ENCODE peak calls at places on chromosome 10, in four cellular contexts. D, C, J and T are unnamed samples.

GRCh38 chr10:99851825-99852224 is 69.4 kb downstream of the ABCC2 start:
- DNase-seq in C (no peak), D (no peak), J (no peak), T (no peak)

GRCh38 chr10:44293842-44294241 is 91.1 kb downstream of the CXCL12 start:
- DNase-seq in C (no peak), J (peak), D (no peak), T (no peak)

GRCh38 chr10:19819419-19820033 is 3.3 kb downstream of the PLXDC2 start:
- DNase-seq in J (peak), C (peak), D (no peak), T (no peak)

GRCh38 chr10:12250181-12250580 is 54.2 kb downstream of the CDC123 start:
- DNase-seq in C (no peak), J (no peak), D (no peak), T (no peak)

GRCh38 chr10:93208717-93209464 is 135.2 kb downstream of the CYP26A1 start:
- DNase-seq in J (no peak), C (no peak), D (no peak), T (no peak)

GRCh38 chr10:119268871-119269506 is 61.6 kb downstream of the GRK5 start:
- DNase-seq in J (no peak), C (no peak), D (peak), T (no peak)

GRCh38 chr10:113991091-113991860 is 52.4 kb upstream of the ADRB1 start:
- DNase-seq in C (no peak), J (no peak), D (no peak), T (no peak)

GRCh38 chr10:9992656-9993055 is 1025.0 kb upstream of the CELF2 start:
- DNase-seq in D (no peak), J (no peak), C (no peak), T (no peak)

GRCh38 chr10:62050941-62051433 is 149.5 kb downstream of the ARID5B start:
- DNase-seq in C (peak), D (peak), J (peak), T (no peak)

GRCh38 chr10:75444781-75445386 is 13.5 kb downstream of the LRMDA start:
- DNase-seq in D (no peak), C (no peak), J (no peak), T (no peak)

GRCh38 chr10:114526497-114527238 is 122.4 kb upstream of the AFAP1L2 start:
- DNase-seq in D (peak), C (no peak), J (peak), T (peak)

GRCh38 chr10:88759366-88760101 is at the start of gene LIPN:
- DNase-seq in D (no peak), J (no peak), C (no peak), T (no peak)

GRCh38 chr10:119669975-119670640 is 18.9 kb downstream of the BAG3 start:
- DNase-seq in C (no peak), D (no peak), J (no peak), T (no peak)

GRCh38 chr10:85319150-85319549 is 990.8 kb downstream of the CCSER2 start:
- DNase-seq in D (no peak), C (no peak), J (no peak), T (no peak)

GRCh38 chr10:130809181-130809580 is 502.3 kb downstream of the TCERG1L start:
- DNase-seq in C (no peak), J (no peak), D (no peak), T (no peak)

GRCh38 chr10:4686644-4686996 is 139.4 kb upstream of the AKR1E2 start:
- DNase-seq in D (no peak), C (no peak), J (peak), T (no peak)
- TF ChIP-seq BHLHE40 in D (no peak), C (no peak), J (no peak), T (no peak)

DNA sequence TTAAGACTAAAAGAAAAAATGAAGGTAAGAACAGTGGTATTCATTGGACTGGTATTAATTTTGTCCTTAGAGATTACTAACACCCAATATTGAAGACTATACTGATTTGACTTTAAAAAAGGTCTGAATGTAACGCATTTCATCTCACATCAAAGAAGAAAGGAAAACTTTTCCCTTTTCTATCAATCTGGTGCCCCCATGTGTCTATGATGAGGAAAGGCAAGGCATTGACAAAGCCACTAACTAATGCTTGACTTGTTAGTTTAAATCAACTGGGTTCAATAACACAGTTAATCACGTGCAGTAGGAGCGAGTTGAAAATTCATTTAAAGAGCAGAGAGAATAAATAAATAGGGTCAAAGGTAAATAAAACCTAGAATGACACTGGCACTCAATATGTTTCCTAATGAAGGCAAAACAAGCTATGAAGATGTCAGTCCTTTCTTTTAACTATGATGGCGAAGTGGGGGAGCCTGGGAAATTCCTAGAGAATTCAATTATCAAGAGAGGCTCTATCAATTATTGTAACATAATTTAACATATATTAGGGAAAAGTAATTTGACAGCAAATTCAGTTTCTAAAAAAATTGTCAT is 180.9 kb downstream of the ANK3 start:
- DNase-seq in C (peak), D (no peak), J (peak), T (peak)
- TF ChIP-seq FOXM1 in C (no peak), D (no peak), J (no peak), T (no peak)

GRCh38 chr10:78804356-78805032 is 264.3 kb upstream of the ZMIZ1 start:
- DNase-seq in D (no peak), J (no peak), C (no peak), T (no peak)
- TF ChIP-seq FOXK2 in D (no peak), J (no peak), C (no peak), T (no peak)

GRCh38 chr10:112778579-112778978 is 171.5 kb upstream of the TCF7L2 start:
- DNase-seq in J (no peak), D (no peak), C (no peak), T (no peak)
- TF ChIP-seq BHLHE40 in J (no peak), D (no peak), C (no peak), T (no peak)

GRCh38 chr10:5817322-5818047 is 4.3 kb upstream of the GDI2 start:
- DNase-seq in J (peak), C (no peak), D (peak), T (no peak)
- TF ChIP-seq FOXM1 in J (no peak), C (no peak), D (no peak), T (no peak)

GRCh38 chr10:29643785-29644501 is 9.2 kb upstream of the SVIL start:
- DNase-seq in J (no peak), D (no peak), C (no peak), T (no peak)

GRCh38 chr10:29646238-29646902 is 11.6 kb upstream of the SVIL start:
- DNase-seq in C (no peak), D (no peak), J (no peak), T (no peak)

GRCh38 chr10:29647483-29647882 is 12.7 kb upstream of the SVIL start:
- DNase-seq in J (no peak), D (no peak), C (no peak), T (no peak)

GRCh38 chr10:29646960-29647431 is 12.2 kb upstream of the SVIL start:
- DNase-seq in J (no peak), C (no peak), D (no peak), T (no peak)

DNA sequence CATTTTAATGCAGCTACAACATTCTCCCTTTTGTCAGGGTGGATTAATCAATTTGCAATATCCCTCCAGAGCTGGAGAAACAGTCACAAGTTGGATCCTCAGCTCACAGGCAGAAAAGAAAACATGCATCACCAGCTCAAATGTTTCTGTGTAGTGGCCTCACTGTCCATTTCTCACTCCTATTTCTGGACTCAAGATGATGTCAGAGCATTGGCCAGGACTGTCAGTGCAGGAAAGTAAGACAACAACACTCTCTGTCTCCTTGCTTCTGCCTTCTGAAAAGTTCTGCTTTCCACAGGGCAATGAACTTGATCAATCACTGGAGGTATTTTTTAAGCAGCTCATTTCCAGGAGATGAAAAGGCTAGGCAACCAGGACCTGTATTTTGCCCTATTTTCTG is 8.2 kb upstream of the SVIL start:
- DNase-seq in J (no peak), C (no peak), D (no peak), T (no peak)
- TF ChIP-seq FOXK2 in J (no peak), C (no peak), D (no peak), T (no peak)